ENCODE peak calls at places on chromosome 11, in ten cellular contexts. J, A, M, T, W, Y, L, Z, Q and E are unnamed samples.

GRCh38 chr11:77092382-77092781 is 10.3 kb upstream of the OMP start:
- DNase-seq in Z (no peak), W (peak; percentile 75), T (no peak), J (no peak), M (no peak), Y (no peak), L (no peak), Q (no peak), A (peak; percentile 62), E (no peak)

GRCh38 chr11:68202165-68202564 is 10.9 kb downstream of the KMT5B start:
- DNase-seq in Z (no peak), W (no peak), M (no peak), J (no peak), T (no peak), Y (no peak), L (no peak), Q (no peak), A (no peak), E (no peak)

GRCh38 chr11:102810943-102811528 is 13.1 kb upstream of the MMP1 start:
- DNase-seq in Y (peak; percentile 34), A (no peak), Z (no peak), L (no peak), Q (no peak), W (no peak), M (no peak), T (no peak), J (no peak), E (no peak)

GRCh38 chr11:73295259-73295995 is 12.6 kb upstream of the ARHGEF17 start:
- DNase-seq in M (peak; percentile 91), J (peak; percentile 69), Z (peak; percentile 67), A (no peak), Q (no peak), L (no peak), Y (peak; percentile 77), T (peak; percentile 76), W (peak; percentile 83), E (peak; percentile 74)

GRCh38 chr11:57873196-57873911 is 111.8 kb downstream of the CTNND1 start:
- DNase-seq in L (no peak), A (no peak), Z (no peak), Y (no peak), J (no peak), T (no peak), Q (no peak), M (no peak), W (no peak), E (no peak)

GRCh38 chr11:96082936-96083335 is 159.0 kb upstream of the MTMR2 start:
- DNase-seq in Z (no peak), Q (no peak), L (no peak), J (no peak), A (no peak), M (no peak), Y (no peak), W (no peak), T (no peak), E (no peak)

GRCh38 chr11:13955971-13956421 is 6.5 kb upstream of the SPON1 start:
- DNase-seq in Y (peak; percentile 56), Q (no peak), W (peak; percentile 44), Z (peak; percentile 13), L (no peak), T (peak; percentile 64), J (peak; percentile 73), A (peak; percentile 83), M (peak; percentile 63), E (peak; percentile 56)

GRCh38 chr11:74773481-74773880 is 24.8 kb downstream of the RNF169 start:
- DNase-seq in T (no peak), M (no peak), Y (no peak), Z (no peak), J (peak; percentile 68), W (no peak), L (no peak), A (no peak), Q (no peak), E (no peak)

GRCh38 chr11:44905131-44905866 is 45.4 kb downstream of the TP53I11 start:
- DNase-seq in W (peak; percentile 37), M (no peak), L (no peak), T (no peak), Q (no peak), Y (no peak), J (no peak), A (no peak), Z (no peak), E (no peak)

GRCh38 chr11:31875861-31876625 is 64.9 kb upstream of the PAX6 start:
- DNase-seq in Q (no peak), M (no peak), Z (no peak), T (no peak), Y (no peak), W (no peak), L (no peak), J (no peak), A (no peak), E (no peak)

GRCh38 chr11:128574576-128575011 is 12.8 kb downstream of the ETS1 start:
- DNase-seq in Y (peak; percentile 39), T (no peak), A (no peak), J (peak; percentile 42), W (no peak), M (no peak), L (no peak), Z (no peak), Q (no peak), E (no peak)

GRCh38 chr11:117662255-117662654 is 134.8 kb downstream of the DSCAML1 start:
- DNase-seq in W (no peak), A (no peak), M (no peak), Y (no peak), Q (no peak), J (no peak), Z (no peak), T (no peak), L (no peak), E (no peak)

GRCh38 chr11:44943696-44944095 is 7.0 kb downstream of the TP53I11 start:
- DNase-seq in W (no peak), J (no peak), M (no peak), Z (peak; percentile 67), T (no peak), Y (no peak), L (no peak), A (no peak), Q (no peak), E (no peak)

GRCh38 chr11:68997124-68997994 is 15.7 kb downstream of the MRGPRF start:
- DNase-seq in Z (no peak), Y (no peak), T (peak; percentile 5), A (peak; percentile 66), J (no peak), W (no peak), L (no peak), M (no peak), Q (no peak), E (no peak)

GRCh38 chr11:72924568-72925190 is 110.5 kb downstream of the ATG16L2 start:
- DNase-seq in Q (no peak), M (no peak), J (peak; percentile 72), Y (peak; percentile 77), L (no peak), A (no peak), Z (no peak), T (no peak), W (no peak), E (no peak)

GRCh38 chr11:43787823-43788222 is 92.8 kb upstream of the ALKBH3 start:
- DNase-seq in Z (no peak), W (no peak), T (no peak), A (no peak), J (no peak), Y (no peak), Q (no peak), M (no peak), L (no peak), E (no peak)